ENCODE peak calls at places on chromosome X, in nine cellular contexts. O is WERI-Rb-1; Z is IMR-90; C is aorta; H is vagina; A is mucosa of descending colon; N is NT2/D1; D is CD8-positive, alpha-beta T cell; Q is neural progenitor cell. R is an unnamed sample. For H3K36me3, the result is how much of the 10 kb centered on the place peaks cover.

GRCh38 chrX:104254442-104255115 is at the start of gene ESX1:
- DNase-seq in O (no peak), Z (no peak), C (no peak), H (peak), A (no peak), N (no peak), D (no peak), Q (peak), R (peak)

GRCh38 chrX:123603516-123603915 is 129.3 kb downstream of the THOC2 start:
- DNase-seq in O (no peak), Z (no peak), C (no peak), H (no peak), A (no peak), N (no peak), D (no peak), Q (no peak), R (no peak)

GRCh38 chrX:109310031-109310430 is 171.9 kb downstream of the GUCY2F start:
- DNase-seq in O (no peak), Z (no peak), C (no peak), H (no peak), A (no peak), N (no peak), D (no peak), Q (no peak), R (no peak)

GRCh38 chrX:122579521-122579920 is 604.6 kb upstream of the GRIA3 start:
- DNase-seq in O (no peak), Z (peak), C (no peak), H (no peak), A (no peak), N (no peak), D (no peak), Q (no peak), R (no peak)

GRCh38 chrX:14476169-14476568 is 53.2 kb upstream of the GLRA2 start:
- DNase-seq in O (no peak), Z (no peak), C (no peak), H (no peak), A (no peak), N (no peak), D (no peak), Q (no peak), R (no peak)

GRCh38 chrX:20063716-20064351 is 52.9 kb downstream of the MAP7D2 start:
- DNase-seq in O (peak), Z (peak), C (no peak), H (no peak), A (no peak), N (no peak), D (no peak), Q (no peak), R (peak)

GRCh38 chrX:38154818-38155217 is 65.9 kb downstream of the SRPX start:
- DNase-seq in O (no peak), Z (no peak), C (no peak), H (no peak), A (no peak), N (no peak), D (no peak), Q (no peak), R (no peak)

GRCh38 chrX:37803057-37803456 is 23.2 kb downstream of the CYBB start:
- DNase-seq in O (no peak), Z (no peak), C (no peak), H (no peak), A (no peak), N (no peak), D (no peak), Q (no peak), R (no peak)

GRCh38 chrX:82087699-82088098 is 885.8 kb downstream of the SH3BGRL start:
- DNase-seq in O (no peak), Z (no peak), C (no peak), H (no peak), A (no peak), N (no peak), D (no peak), Q (no peak), R (no peak)

GRCh38 chrX:23908219-23909003 is 605 bp downstream of the CXorf58 start:
- DNase-seq in O (peak), Z (no peak), C (no peak), H (no peak), A (no peak), N (no peak), D (no peak), Q (no peak), R (peak)

GRCh38 chrX:72145181-72145580 is 13.5 kb upstream of the RTL5 start:
- DNase-seq in O (no peak), Z (no peak), C (no peak), H (no peak), A (no peak), N (no peak), D (no peak), Q (no peak), R (no peak)

GRCh38 chrX:19440713-19441112 is 74.6 kb downstream of the MAP3K15 start:
- DNase-seq in O (no peak), Z (peak), C (no peak), H (no peak), A (no peak), N (no peak), D (no peak), Q (no peak), R (no peak)

GRCh38 chrX:33379839-33380238 is 168.5 kb upstream of the DMD start:
- DNase-seq in O (no peak), Z (no peak), C (no peak), H (no peak), A (no peak), N (no peak), D (no peak), Q (no peak), R (no peak)

GRCh38 chrX:10444204-10444603 is 176.2 kb downstream of the MID1 start:
- DNase-seq in O (no peak), Z (no peak), C (no peak), H (no peak), A (no peak), N (no peak), D (no peak), Q (no peak), R (no peak)

GRCh38 chrX:10441464-10441863 is 178.9 kb downstream of the MID1 start:
- DNase-seq in O (no peak), Z (no peak), C (no peak), H (no peak), A (no peak), N (no peak), D (no peak), Q (no peak), R (peak)
- H3K4me3 ChIP-seq in O (no peak), Z (no peak), C (no peak), H (no peak), A (no peak), N (no peak), D (no peak), Q (no peak), R (no peak)

DNA sequence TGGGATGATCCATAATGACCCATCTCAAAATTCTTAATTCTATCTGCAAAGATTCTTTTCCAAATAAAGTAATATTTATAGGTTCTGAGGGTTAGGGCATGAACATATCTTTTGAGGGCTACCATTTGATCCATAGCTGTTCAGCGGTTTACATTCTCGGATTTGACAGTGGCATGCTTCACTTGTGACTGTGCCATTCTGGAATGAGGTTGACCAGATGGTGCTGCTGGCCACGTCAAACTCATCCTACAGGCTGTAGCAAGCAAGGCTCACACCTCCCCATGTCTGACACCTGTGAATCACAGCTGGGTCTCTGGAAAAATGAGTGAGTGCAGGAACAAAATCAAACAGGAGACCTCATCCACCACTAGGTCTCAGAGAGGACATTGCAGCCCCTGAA is 280.5 kb downstream of the DHRSX start:
- DNase-seq in O (no peak), Z (no peak), C (no peak), H (no peak), A (no peak), N (no peak), D (no peak), Q (no peak), R (no peak)
- H3K36me3 ChIP-seq in O (under half), Z (under half), C (under half), H (under half), A (under half), N (under half), D (under half), Q (under half), R (under half)

GRCh38 chrX:13196778-13197177 is 123.1 kb downstream of the ATXN3L start:
- DNase-seq in O (no peak), Z (no peak), C (no peak), H (no peak), A (no peak), N (no peak), D (no peak), Q (no peak), R (no peak)
- H3K4me3 ChIP-seq in O (no peak), Z (no peak), C (no peak), H (no peak), A (no peak), N (no peak), D (no peak), Q (no peak), R (no peak)

GRCh38 chrX:31186693-31187338 is 115.0 kb upstream of the FTHL17 start:
- DNase-seq in O (no peak), Z (no peak), C (no peak), H (no peak), A (no peak), N (no peak), D (no peak), Q (no peak), R (no peak)

GRCh38 chrX:31190221-31190975 is 118.6 kb upstream of the FTHL17 start:
- DNase-seq in O (no peak), Z (no peak), C (no peak), H (no peak), A (no peak), N (no peak), D (no peak), Q (no peak), R (no peak)

GRCh38 chrX:31181377-31182038 is 109.7 kb upstream of the FTHL17 start:
- DNase-seq in O (no peak), Z (no peak), C (no peak), H (no peak), A (no peak), N (no peak), D (no peak), Q (no peak), R (no peak)

DNA sequence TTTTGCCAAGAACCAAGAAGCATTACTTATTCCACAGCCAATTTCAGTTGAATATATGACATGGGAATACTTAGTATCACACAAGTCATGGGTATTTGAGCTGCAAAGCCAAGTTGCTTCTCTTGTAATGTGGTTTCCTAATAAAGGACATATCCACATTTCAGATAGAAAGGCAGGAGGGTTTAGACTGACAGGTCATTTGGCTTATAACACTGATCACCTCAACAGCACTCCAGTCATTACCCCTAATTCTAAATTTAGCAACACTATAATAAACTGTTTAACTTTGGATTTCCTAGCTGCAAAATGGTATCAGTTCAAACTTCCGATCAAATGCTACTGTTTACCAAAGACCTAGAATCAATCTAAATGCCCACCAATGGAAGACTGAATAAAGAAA is 114.0 kb upstream of the FTHL17 start:
- DNase-seq in O (no peak), Z (no peak), C (no peak), H (no peak), A (no peak), N (no peak), D (no peak), Q (no peak), R (no peak)
- H3K36me3 ChIP-seq in O (under half), Z (under half), C (under half), H (under half), A (under half), N (under half), D (under half), Q (under half), R (under half)

R was measured in H7.